ENCODE peak calls at places on chromosomes 7 and 10, in seven cellular contexts. K, F, Z, E, R, U and L are unnamed samples.

GRCh38 chr10:76667307-76668012 is 970.1 kb downstream of the KCNMA1 start:
- DNase-seq in K (no peak), F (no peak), Z (no peak), E (no peak), R (no peak), U (no peak), L (no peak)

GRCh38 chr7:91685544-91685943 is 195.0 kb downstream of the MTERF1 start:
- DNase-seq in K (no peak), F (no peak), Z (no peak), E (no peak), R (no peak), U (no peak), L (no peak)

GRCh38 chr7:24905996-24906770 is 73.8 kb downstream of the OSBPL3 start:
- DNase-seq in K (no peak), F (no peak), Z (peak), E (no peak), R (no peak), U (no peak), L (peak)

GRCh38 chr7:100024020-100024619 is 8.7 kb downstream of the ZKSCAN1 start:
- DNase-seq in K (no peak), F (no peak), Z (no peak), E (no peak), R (no peak), U (no peak), L (no peak)

GRCh38 chr10:79442171-79443040 is 3.0 kb downstream of the ZCCHC24 start:
- DNase-seq in K (no peak), F (no peak), Z (no peak), E (no peak), R (no peak), U (no peak), L (no peak)

GRCh38 chr7:5429857-5430611 is 6.4 kb upstream of the TNRC18 start:
- DNase-seq in K (no peak), F (no peak), Z (peak), E (peak), R (no peak), U (no peak), L (peak)

GRCh38 chr7:26639695-26640094 is 224.7 kb downstream of the SKAP2 start:
- DNase-seq in K (no peak), F (no peak), Z (no peak), E (no peak), R (no peak), U (no peak), L (no peak)

GRCh38 chr10:102617041-102617440 is 27.2 kb upstream of the TRIM8 start:
- DNase-seq in K (no peak), F (no peak), Z (no peak), E (no peak), R (no peak), U (no peak), L (no peak)

GRCh38 chr7:45155357-45155900 is 2.2 kb upstream of the RAMP3 start:
- DNase-seq in K (no peak), F (no peak), Z (no peak), E (no peak), R (no peak), U (no peak), L (no peak)

GRCh38 chr7:36316319-36316718 is 73.3 kb upstream of the ANLN start:
- DNase-seq in K (no peak), F (no peak), Z (no peak), E (no peak), R (no peak), U (no peak), L (no peak)

GRCh38 chr10:117745301-117745700 is 202.8 kb downstream of the EMX2 start:
- DNase-seq in K (no peak), F (no peak), Z (no peak), E (no peak), R (no peak), U (no peak), L (no peak)

GRCh38 chr7:47326220-47326619 is 255.7 kb downstream of the TNS3 start:
- DNase-seq in K (no peak), F (peak), Z (no peak), E (no peak), R (no peak), U (no peak), L (no peak)

GRCh38 chr7:30093351-30094019 is 41.3 kb upstream of the MTURN start:
- DNase-seq in K (no peak), F (no peak), Z (no peak), E (no peak), R (no peak), U (no peak), L (no peak)

GRCh38 chr10:79129361-79129997 is 60.7 kb downstream of the ZMIZ1 start:
- DNase-seq in K (no peak), F (no peak), Z (no peak), E (peak), R (no peak), U (peak), L (no peak)

GRCh38 chr10:132110091-132110490 is 44.3 kb downstream of the JAKMIP3 start:
- DNase-seq in K (no peak), F (no peak), Z (no peak), E (no peak), R (no peak), U (no peak), L (no peak)

GRCh38 chr7:32500922-32501341 is 5.6 kb downstream of the AVL9 start:
- DNase-seq in K (no peak), F (no peak), Z (no peak), E (no peak), R (no peak), U (no peak), L (no peak)

GRCh38 chr10:118128675-118129074 is 81.9 kb upstream of the RAB11FIP2 start:
- DNase-seq in K (no peak), F (no peak), Z (no peak), E (no peak), R (no peak), U (no peak), L (no peak)

GRCh38 chr10:81179324-81179723 is 641.6 kb downstream of the SH2D4B start:
- DNase-seq in K (no peak), F (no peak), Z (no peak), E (no peak), R (no peak), U (no peak), L (no peak)

GRCh38 chr7:130988443-130988842 is 254.4 kb upstream of the KLF14 start:
- DNase-seq in K (no peak), F (no peak), Z (no peak), E (no peak), R (no peak), U (no peak), L (no peak)

GRCh38 chr7:106367018-106367420 is 82.2 kb upstream of the NAMPT start:
- DNase-seq in K (no peak), F (no peak), Z (no peak), E (no peak), R (peak), U (no peak), L (no peak)

GRCh38 chr7:155881471-155882350 is 69.4 kb upstream of the SHH start:
- DNase-seq in K (no peak), F (no peak), Z (no peak), E (no peak), R (no peak), U (no peak), L (no peak)

GRCh38 chr10:88901610-88902327 is 21.7 kb downstream of the STAMBPL1 start:
- DNase-seq in K (no peak), F (no peak), Z (no peak), E (no peak), R (peak), U (no peak), L (peak)

GRCh38 chr7:47611045-47611511 is 29.2 kb upstream of the TNS3 start:
- DNase-seq in K (no peak), F (no peak), Z (no peak), E (no peak), R (no peak), U (no peak), L (no peak)

GRCh38 chr7:76020031-76020714 is 25.8 kb upstream of the TMEM120A start:
- DNase-seq in K (no peak), F (peak), Z (peak), E (peak), R (peak), U (peak), L (peak)

GRCh38 chr7:102450242-102450641 is 14.4 kb downstream of the ALKBH4 start:
- DNase-seq in K (no peak), F (no peak), Z (no peak), E (no peak), R (peak), U (no peak), L (peak)

GRCh38 chr10:84743483-84743882 is 415.1 kb downstream of the CCSER2 start:
- DNase-seq in K (no peak), F (no peak), Z (no peak), E (no peak), R (no peak), U (no peak), L (no peak)

GRCh38 chr10:71429929-71430328 is 33.2 kb downstream of the CDH23 start:
- DNase-seq in K (no peak), F (no peak), Z (no peak), E (no peak), R (no peak), U (peak), L (no peak)
- TF ChIP-seq CTCF in K (no peak), F (peak), Z (peak), E (no peak), R (no peak), U (no peak), L (no peak)

GRCh38 chr7:22252886-22253536 is 103.9 kb downstream of the RAPGEF5 start:
- DNase-seq in K (no peak), F (no peak), Z (no peak), E (no peak), R (no peak), U (no peak), L (no peak)

GRCh38 chr7:22255834-22256233 is 101.1 kb downstream of the RAPGEF5 start:
- DNase-seq in K (no peak), F (no peak), Z (no peak), E (no peak), R (no peak), U (no peak), L (peak)

GRCh38 chr7:22251906-22252495 is 105.0 kb downstream of the RAPGEF5 start:
- DNase-seq in K (no peak), F (no peak), Z (no peak), E (no peak), R (no peak), U (no peak), L (no peak)

GRCh38 chr7:22255342-22255741 is 101.6 kb downstream of the RAPGEF5 start:
- DNase-seq in K (no peak), F (no peak), Z (no peak), E (no peak), R (no peak), U (no peak), L (peak)

DNA sequence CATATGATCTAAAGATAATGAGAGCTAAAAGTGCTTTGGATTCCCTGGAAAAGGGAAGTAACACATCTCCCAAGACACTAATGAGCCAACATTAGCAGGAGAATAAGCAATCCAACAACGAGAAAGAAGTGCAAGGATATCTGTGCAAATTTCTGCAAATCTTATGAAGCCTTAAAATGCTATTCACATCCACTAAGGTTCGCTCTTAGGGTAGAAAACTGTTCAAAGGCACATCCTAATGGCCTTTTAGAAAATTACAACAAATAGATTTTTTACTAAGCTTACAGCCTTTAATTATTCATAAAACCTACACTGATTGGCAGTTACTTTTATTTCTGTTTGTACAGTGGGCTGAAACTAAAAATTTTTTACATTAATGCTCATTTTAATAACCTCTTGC is 100.3 kb downstream of the RAPGEF5 start:
- DNase-seq in K (no peak), F (no peak), Z (no peak), E (no peak), R (no peak), U (no peak), L (no peak)
- TF ChIP-seq CTCF in K (no peak), F (no peak), Z (peak), E (no peak), R (no peak), U (no peak), L (no peak)

GRCh38 chr10:4770766-4771553 is 55.0 kb upstream of the AKR1E2 start:
- DNase-seq in K (peak), F (peak), Z (peak), E (no peak), R (no peak), U (peak), L (no peak)
- TF ChIP-seq CTCF in K (no peak), F (peak), Z (peak), E (no peak), R (peak), U (peak), L (no peak)

GRCh38 chr10:4512557-4513286 is 313.3 kb upstream of the AKR1E2 start:
- DNase-seq in K (no peak), F (no peak), Z (peak), E (no peak), R (no peak), U (peak), L (peak)
- TF ChIP-seq CTCF in K (peak), F (peak), Z (peak), E (peak), R (no peak), U (peak), L (no peak)

DNA sequence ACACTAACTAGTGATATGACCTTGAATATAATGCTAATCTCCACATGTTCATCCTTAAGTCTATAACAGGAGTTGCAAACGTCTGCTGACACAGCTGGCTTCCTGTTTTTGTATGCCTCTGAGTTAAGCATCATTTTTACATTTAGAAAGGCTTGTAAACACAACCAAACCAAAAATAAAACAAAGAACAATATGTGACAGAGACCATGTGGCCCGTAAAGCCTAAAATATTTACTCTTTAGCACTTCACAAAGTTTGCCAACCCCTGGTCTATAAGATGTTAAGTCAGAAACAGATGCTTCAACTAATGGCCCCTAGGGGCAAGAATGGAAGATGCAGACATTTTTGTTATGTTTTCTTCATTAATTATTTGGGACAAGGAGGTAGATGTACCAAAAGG is 109.3 kb downstream of the CPEB3 start:
- DNase-seq in K (no peak), F (no peak), Z (no peak), E (no peak), R (peak), U (peak), L (no peak)
- TF ChIP-seq CTCF in K (peak), F (peak), Z (no peak), E (peak), R (no peak), U (no peak), L (no peak)

DNA sequence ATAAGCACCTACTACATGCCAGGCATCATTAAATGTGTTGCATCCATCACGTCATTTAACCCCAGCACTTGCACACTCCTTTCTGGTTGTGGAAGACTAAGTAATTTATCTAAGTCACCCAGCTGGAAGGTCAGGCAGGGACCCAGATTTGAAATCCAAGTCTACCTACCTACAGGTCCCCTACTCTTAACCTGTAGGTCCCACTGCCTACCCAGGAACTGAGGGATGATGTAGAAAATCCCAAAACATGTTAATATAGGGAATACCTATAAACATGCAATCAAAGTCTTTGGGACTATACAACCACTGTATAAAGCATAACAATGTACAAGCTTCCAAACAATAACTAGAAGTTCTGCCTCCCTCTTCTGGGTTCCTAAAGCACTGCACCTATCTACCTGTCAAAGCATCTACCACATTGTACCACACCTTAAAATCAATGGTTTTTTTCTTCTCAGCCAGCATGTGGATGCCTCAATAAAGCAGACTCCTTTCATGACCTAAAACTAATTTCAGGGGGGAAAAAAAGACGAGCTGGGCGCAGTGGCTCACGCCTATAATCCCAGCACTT is 5.6 kb downstream of the IL6 start:
- DNase-seq in K (no peak), F (no peak), Z (peak), E (no peak), R (no peak), U (no peak), L (no peak)
- TF ChIP-seq CTCF in K (peak), F (peak), Z (peak), E (no peak), R (peak), U (peak), L (peak)

GRCh38 chr10:782751-783648 is 93.5 kb upstream of the DIP2C start:
- DNase-seq in K (no peak), F (no peak), Z (no peak), E (peak), R (peak), U (no peak), L (no peak)

GRCh38 chr10:784377-784758 is 94.9 kb upstream of the DIP2C start:
- DNase-seq in K (no peak), F (no peak), Z (no peak), E (no peak), R (peak), U (no peak), L (no peak)

GRCh38 chr10:786666-787512 is 97.4 kb upstream of the DIP2C start:
- DNase-seq in K (no peak), F (no peak), Z (no peak), E (peak), R (no peak), U (no peak), L (no peak)

GRCh38 chr10:785539-786214 is 96.2 kb upstream of the DIP2C start:
- DNase-seq in K (no peak), F (no peak), Z (no peak), E (peak), R (peak), U (no peak), L (no peak)

GRCh38 chr10:784759-785538 is 95.5 kb upstream of the DIP2C start:
- DNase-seq in K (peak), F (peak), Z (peak), E (peak), R (peak), U (peak), L (peak)
- TF ChIP-seq CTCF in K (peak), F (peak), Z (no peak), E (no peak), R (no peak), U (peak), L (no peak)